ENCODE peak calls at places on chromosomes 13 and 19, in four cellular contexts. T is activated T-cell treated with anti-CD3 and anti-CD28 coated beads, Interleukin-2, amount 50 U/mL, for 72 hours; E is posterior cingulate gyrus; B is activated naive CD8-positive, alpha-beta T cell treated with anti-CD3 and anti-CD28 coated beads, Interleukin-2, amount 10 ng/mL, durations not matched to agents 7 days and 5 days. N is an unnamed sample.

GRCh38 chr19:14089662-14090508 is 666 bp downstream of the SAMD1 start:
- DNase-seq in T (peak), B (peak), E (no peak), N (peak)

GRCh38 chr13:108947551-108948030 is 318.2 kb downstream of the MYO16 start:
- DNase-seq in B (no peak), T (no peak), E (no peak), N (no peak)

GRCh38 chr13:28501547-28501946 is 6.6 kb upstream of the FLT1 start:
- DNase-seq in B (no peak), E (no peak), T (no peak), N (no peak)

GRCh38 chr19:1057185-1057857 is 9.6 kb upstream of the ARHGAP45 start:
- DNase-seq in T (no peak), B (no peak), E (no peak), N (no peak)

GRCh38 chr19:13788991-13789390 is 6.3 kb upstream of the ZSWIM4 start:
- DNase-seq in T (no peak), E (no peak), B (peak), N (peak)

GRCh38 chr19:32202244-32202643 is 143.2 kb upstream of the ZNF507 start:
- DNase-seq in B (no peak), E (no peak), T (no peak), N (no peak)

GRCh38 chr19:41310031-41310831 is at the start of gene CCDC97:
- DNase-seq in B (peak), E (peak), T (peak), N (peak)

GRCh38 chr19:18674616-18675015 is 8.9 kb upstream of the CRTC1 start:
- DNase-seq in T (no peak), E (peak), B (no peak), N (no peak)

GRCh38 chr19:31285744-31286143 is 63.5 kb downstream of the TSHZ3 start:
- DNase-seq in B (no peak), E (no peak), T (no peak), N (no peak)

GRCh38 chr19:9850235-9850959 is 15.3 kb downstream of the PIN1 start:
- DNase-seq in E (no peak), T (no peak), B (no peak), N (no peak)

GRCh38 chr19:15371786-15372380 is 7.7 kb downstream of the AKAP8 start:
- DNase-seq in B (no peak), T (no peak), E (no peak), N (no peak)

GRCh38 chr13:23789576-23790346 is 99.4 kb downstream of the MIPEP start:
- DNase-seq in B (no peak), E (no peak), T (no peak), N (no peak)

GRCh38 chr13:64639206-64639605 is 2590.9 kb downstream of the PCDH9 start:
- DNase-seq in E (no peak), B (no peak), T (no peak), N (no peak)

GRCh38 chr19:47120461-47120860 is 6.9 kb upstream of the ZC3H4 start:
- DNase-seq in E (no peak), B (no peak), T (no peak), N (no peak)

GRCh38 chr13:112671359-112671758 is 18.5 kb upstream of the ATP11A start:
- DNase-seq in T (no peak), E (no peak), B (no peak), N (no peak)

GRCh38 chr19:35845215-35846037 is 6.9 kb downstream of the NPHS1 start:
- DNase-seq in E (no peak), T (no peak), B (no peak), N (peak)

GRCh38 chr13:112690242-112690943 is 555 bp downstream of the ATP11A start:
- DNase-seq in T (peak), B (no peak), E (no peak), N (peak)

GRCh38 chr13:49219647-49220034 is 497 bp upstream of the MLNR start:
- DNase-seq in B (no peak), E (no peak), T (peak), N (no peak)

GRCh38 chr13:98298599-98298998 is 121.5 kb upstream of the RNF113B start:
- DNase-seq in B (no peak), E (no peak), T (no peak), N (no peak)

GRCh38 chr13:31885994-31886393 is 145.6 kb upstream of the FRY start:
- DNase-seq in B (no peak), E (no peak), T (no peak), N (no peak)

GRCh38 chr13:110593430-110594130 is 21.8 kb upstream of the NAXD start:
- DNase-seq in B (no peak), E (no peak), T (peak), N (peak)

GRCh38 chr13:32316476-32316875 is 1.2 kb downstream of the BRCA2 start:
- DNase-seq in B (no peak), T (no peak), E (no peak), N (no peak)

GRCh38 chr19:28021316-28022185 is 1191.4 kb downstream of the UQCRFS1 start:
- DNase-seq in T (no peak), E (no peak), B (no peak), N (no peak)

GRCh38 chr19:31338069-31338767 is 11.0 kb downstream of the TSHZ3 start:
- DNase-seq in B (no peak), T (no peak), E (no peak), N (peak)

GRCh38 chr19:16467581-16467980 is 4.2 kb downstream of the EPS15L1 start:
- DNase-seq in B (no peak), E (no peak), T (no peak), N (no peak)

GRCh38 chr13:50403311-50403710 is 388.1 kb downstream of the KCNRG start:
- DNase-seq in B (no peak), E (no peak), T (no peak), N (no peak)

GRCh38 chr13:26508885-26509284 is 48.6 kb upstream of the WASF3 start:
- DNase-seq in B (no peak), E (no peak), T (no peak), N (no peak)

GRCh38 chr19:45506991-45507863 is at the start of gene VASP:
- DNase-seq in E (peak), B (peak), T (peak), N (peak)

GRCh38 chr13:110756268-110756667 is 42.8 kb downstream of the ING1 start:
- DNase-seq in E (no peak), B (no peak), T (no peak), N (no peak)

GRCh38 chr13:81540777-81541176 is 1199.9 kb upstream of the SPRY2 start:
- DNase-seq in E (no peak), B (no peak), T (no peak), N (no peak)

GRCh38 chr19:1000095-1000494 is at the start of gene GRIN3B:
- DNase-seq in T (peak), B (peak), E (no peak), N (peak)

GRCh38 chr13:32901994-32902780 is 114.0 kb upstream of the KL start:
- DNase-seq in B (no peak), T (no peak), E (no peak), N (no peak)